ENCODE peak calls at places on chromosomes 4 and X, in five cellular contexts. T, G, M, B and C are unnamed samples.

GRCh38 chr4:111641813-111642579 is 503.3 kb upstream of the FAM241A start:
- DNase-seq in T (peak; percentile 49), G (peak; percentile 59), M (peak; percentile 82), B (peak; percentile 70), C (no peak)

GRCh38 chrX:103503163-103503852 is 16.0 kb downstream of the RAB40A start:
- DNase-seq in T (no peak), G (no peak), M (no peak), B (no peak), C (no peak)

GRCh38 chr4:72568959-72569718 is at the start of gene ADAMTS3:
- DNase-seq in T (peak; percentile 51), G (peak; percentile 67), M (peak; percentile 81), B (peak; percentile 78), C (peak; percentile 92)

GRCh38 chr4:173735055-173735454 is 205.0 kb upstream of the HAND2 start:
- DNase-seq in T (no peak), G (no peak), M (no peak), B (no peak), C (no peak)

GRCh38 chrX:13742397-13743176 is 8.0 kb downstream of the OFD1 start:
- DNase-seq in T (no peak), G (peak; percentile 36), M (no peak), B (no peak), C (no peak)

GRCh38 chrX:19174401-19175025 is 52.2 kb upstream of the ADGRG2 start:
- DNase-seq in T (no peak), G (no peak), M (no peak), B (no peak), C (no peak)

GRCh38 chr4:138851626-138852443 is 163.7 kb upstream of the NOCT start:
- DNase-seq in T (no peak), G (no peak), M (no peak), B (no peak), C (no peak)

GRCh38 chrX:84475101-84475500 is 27.2 kb downstream of the HDX start:
- DNase-seq in T (no peak), G (no peak), M (no peak), B (no peak), C (no peak)

GRCh38 chrX:34716322-34716721 is 59.2 kb upstream of the TMEM47 start:
- DNase-seq in T (no peak), G (no peak), M (no peak), B (no peak), C (no peak)

GRCh38 chr4:8495803-8496202 is 55.2 kb downstream of the TRMT44 start:
- DNase-seq in T (no peak), G (no peak), M (no peak), B (no peak), C (no peak)

GRCh38 chr4:55330241-55330640 is 15.8 kb upstream of the SRD5A3 start:
- DNase-seq in T (no peak), G (no peak), M (no peak), B (no peak), C (no peak)

GRCh38 chr4:9964884-9965283 is 56.4 kb downstream of the SLC2A9 start:
- DNase-seq in T (no peak), G (peak; percentile 38), M (no peak), B (no peak), C (peak; percentile 60)

GRCh38 chr4:173782660-173783059 is 252.6 kb upstream of the HAND2 start:
- DNase-seq in T (no peak), G (no peak), M (no peak), B (no peak), C (no peak)

GRCh38 chrX:124555036-124555595 is 208.8 kb downstream of the SH2D1A start:
- DNase-seq in T (no peak), G (no peak), M (no peak), B (no peak), C (no peak)

GRCh38 chr4:20589436-20589835 is 110.8 kb upstream of the PACRGL start:
- DNase-seq in T (no peak), G (no peak), M (no peak), B (no peak), C (no peak)

GRCh38 chr4:124939908-124940307 is 227.4 kb upstream of the ANKRD50 start:
- DNase-seq in T (no peak), G (no peak), M (no peak), B (no peak), C (no peak)

GRCh38 chr4:186725422-186726149 is 1.9 kb upstream of the FAT1 start:
- DNase-seq in T (peak; percentile 81), G (peak; percentile 80), M (peak; percentile 90), B (peak; percentile 76), C (peak; percentile 94)

GRCh38 chr4:55650483-55650882 is 14.4 kb upstream of the NMU start:
- DNase-seq in T (no peak), G (no peak), M (no peak), B (no peak), C (no peak)

GRCh38 chr4:76212301-76212700 is 1.3 kb downstream of the SCARB2 start:
- DNase-seq in T (no peak), G (no peak), M (no peak), B (no peak), C (peak; percentile 19)

GRCh38 chr4:5962416-5962815 is 55.8 kb downstream of the C4orf50 start:
- DNase-seq in T (no peak), G (no peak), M (no peak), B (no peak), C (no peak)

GRCh38 chr4:48329193-48329592 is 12.1 kb upstream of the SLAIN2 start:
- DNase-seq in T (no peak), G (no peak), M (no peak), B (no peak), C (no peak)

GRCh38 chr4:41709844-41710481 is 38.6 kb downstream of the PHOX2B start:
- DNase-seq in T (no peak), G (no peak), M (no peak), B (no peak), C (no peak)

GRCh38 chr4:120815361-120815760 is 107.2 kb downstream of the PRDM5 start:
- DNase-seq in T (no peak), G (no peak), M (no peak), B (no peak), C (no peak)

GRCh38 chrX:130974323-130974722 is 71.3 kb upstream of the ENOX2 start:
- DNase-seq in T (no peak), G (no peak), M (no peak), B (no peak), C (no peak)

GRCh38 chrX:85017721-85018120 is 14.0 kb downstream of the APOOL start:
- DNase-seq in T (no peak), G (no peak), M (no peak), B (no peak), C (no peak)

GRCh38 chrX:9467181-9467580 is 2.3 kb downstream of the TBL1X start:
- DNase-seq in T (no peak), G (no peak), M (no peak), B (no peak), C (no peak)

GRCh38 chrX:9466711-9467110 is 1.9 kb downstream of the TBL1X start:
- DNase-seq in T (no peak), G (no peak), M (no peak), B (no peak), C (no peak)

GRCh38 chrX:9466115-9466495 is 1.2 kb downstream of the TBL1X start:
- DNase-seq in T (peak; percentile 51), G (peak; percentile 44), M (peak; percentile 88), B (peak; percentile 78), C (no peak)

GRCh38 chrX:9465380-9466114 is 689 bp downstream of the TBL1X start:
- DNase-seq in T (peak; percentile 36), G (no peak), M (no peak), B (no peak), C (no peak)

GRCh38 chrX:9464435-9465371 is at the start of gene TBL1X:
- DNase-seq in T (peak; percentile 51), G (peak; percentile 69), M (peak; percentile 74), B (peak; percentile 75), C (no peak)
- TF ChIP-seq POLR2AphosphoS5 in T (no peak), G (no peak), M (no peak), B (no peak), C (no peak)

DNA sequence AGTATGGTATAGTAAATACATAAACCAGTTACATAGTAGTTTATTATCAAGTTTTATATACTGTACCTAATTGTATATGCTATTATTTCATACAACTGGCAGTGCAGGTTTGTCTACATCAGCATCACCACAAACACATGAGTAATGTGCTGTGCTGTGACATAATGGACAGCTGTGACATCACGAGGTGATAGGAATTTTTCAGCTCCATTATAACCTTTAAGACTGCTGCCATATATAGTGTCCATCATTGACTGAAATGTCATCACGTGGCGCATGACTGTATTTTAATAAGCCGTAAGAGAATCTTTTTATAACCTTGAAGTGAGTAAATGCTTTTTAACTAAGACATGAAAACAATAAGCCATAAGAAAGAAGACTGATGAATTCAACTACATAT is 44.8 kb upstream of the ANK2 start:
- DNase-seq in T (no peak), G (no peak), M (no peak), B (no peak), C (no peak)
- TF ChIP-seq EP300 in T (no peak), G (no peak), M (no peak), B (no peak), C (no peak)

GRCh38 chr4:81467672-81467964 is 4.1 kb downstream of the RASGEF1B start:
- DNase-seq in T (no peak), G (no peak), M (no peak), B (no peak), C (no peak)

GRCh38 chr4:81469774-81470455 is 1.8 kb downstream of the RASGEF1B start:
- DNase-seq in T (no peak), G (no peak), M (no peak), B (no peak), C (no peak)

GRCh38 chr4:81466841-81467671 is 4.7 kb downstream of the RASGEF1B start:
- DNase-seq in T (peak; percentile 75), G (peak; percentile 58), M (no peak), B (no peak), C (no peak)

GRCh38 chr4:81468685-81469084 is 3.0 kb downstream of the RASGEF1B start:
- DNase-seq in T (no peak), G (no peak), M (no peak), B (no peak), C (no peak)

GRCh38 chr4:81465668-81466357 is 5.9 kb downstream of the RASGEF1B start:
- DNase-seq in T (no peak), G (no peak), M (no peak), B (no peak), C (no peak)
- TF ChIP-seq POLR2AphosphoS5 in T (no peak), G (no peak), M (no peak), B (no peak), C (no peak)

DNA sequence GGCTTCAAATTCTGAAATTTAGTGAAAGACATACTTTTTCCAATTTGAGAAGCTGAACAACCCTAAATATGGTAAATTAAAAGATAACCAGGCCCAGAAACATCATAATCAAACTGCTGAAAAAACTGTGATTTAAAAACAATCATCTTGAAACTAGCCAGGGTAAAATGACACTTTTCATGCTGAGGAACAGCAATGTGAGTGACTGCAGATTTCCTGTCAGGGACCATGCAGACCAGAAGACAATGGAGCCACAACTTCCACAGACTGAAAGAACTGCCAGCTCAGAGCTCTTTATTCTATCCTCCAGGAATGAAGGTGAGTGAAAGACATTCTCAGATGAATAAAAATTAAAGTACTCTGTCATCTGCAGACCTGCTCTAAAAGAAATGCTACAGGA is 73.3 kb downstream of the NAT8L start:
- DNase-seq in T (no peak), G (no peak), M (no peak), B (no peak), C (no peak)
- TF ChIP-seq EP300 in T (no peak), G (no peak), M (no peak), B (no peak), C (no peak)